ENCODE peak calls at places on chromosomes 7 and 10, in nine cellular contexts. One of them, this sample, is unnamed.

GRCh38 chr10:100693815-100694214 is 51.6 kb upstream of the PAX2 start:
- DNase-seq in colonic mucosa: no peak
- DNase-seq in tibial nerve: no peak
- DNase-seq in AG04449: no peak
- DNase-seq in foreskin fibroblast: no peak
- DNase-seq in tibial artery: no peak
- DNase-seq in brain microvascular endothelial cell: no peak
- DNase-seq in pancreas: no peak
- DNase-seq in thyroid gland: no peak
- DNase-seq in this sample: no peak

GRCh38 chr10:126504051-126504760 is 115.9 kb upstream of the ADAM12 start:
- DNase-seq in colonic mucosa: peak; percentile 24
- DNase-seq in tibial nerve: no peak
- DNase-seq in AG04449: no peak
- DNase-seq in foreskin fibroblast: peak; percentile 81
- DNase-seq in tibial artery: no peak
- DNase-seq in brain microvascular endothelial cell: peak; percentile 61
- DNase-seq in pancreas: peak; percentile 32
- DNase-seq in thyroid gland: peak; percentile 25
- DNase-seq in this sample: peak; percentile 16

GRCh38 chr10:124742418-124743187 is 1.6 kb downstream of the FAM53B start:
- DNase-seq in colonic mucosa: peak; percentile 61
- DNase-seq in tibial nerve: no peak
- DNase-seq in AG04449: no peak
- DNase-seq in foreskin fibroblast: peak; percentile 67
- DNase-seq in tibial artery: no peak
- DNase-seq in brain microvascular endothelial cell: peak; percentile 24
- DNase-seq in pancreas: no peak
- DNase-seq in thyroid gland: no peak
- DNase-seq in this sample: no peak

GRCh38 chr7:33262476-33262875 is 133.1 kb downstream of the BBS9 start:
- DNase-seq in colonic mucosa: no peak
- DNase-seq in tibial nerve: no peak
- DNase-seq in AG04449: no peak
- DNase-seq in foreskin fibroblast: peak; percentile 36
- DNase-seq in tibial artery: no peak
- DNase-seq in brain microvascular endothelial cell: peak; percentile 31
- DNase-seq in pancreas: no peak
- DNase-seq in thyroid gland: no peak
- DNase-seq in this sample: no peak

GRCh38 chr10:48463318-48464003 is 141.4 kb downstream of the ARHGAP22 start:
- DNase-seq in colonic mucosa: peak; percentile 8
- DNase-seq in tibial nerve: no peak
- DNase-seq in AG04449: no peak
- DNase-seq in foreskin fibroblast: peak; percentile 60
- DNase-seq in tibial artery: no peak
- DNase-seq in brain microvascular endothelial cell: no peak
- DNase-seq in pancreas: no peak
- DNase-seq in thyroid gland: peak; percentile 95
- DNase-seq in this sample: no peak

GRCh38 chr10:71483871-71484270 is 87.2 kb downstream of the CDH23 start:
- DNase-seq in colonic mucosa: no peak
- DNase-seq in tibial nerve: no peak
- DNase-seq in AG04449: no peak
- DNase-seq in foreskin fibroblast: no peak
- DNase-seq in tibial artery: no peak
- DNase-seq in brain microvascular endothelial cell: no peak
- DNase-seq in pancreas: no peak
- DNase-seq in thyroid gland: no peak
- DNase-seq in this sample: no peak

GRCh38 chr10:78377362-78377761 is 343.7 kb downstream of the RPS24 start:
- DNase-seq in colonic mucosa: no peak
- DNase-seq in tibial nerve: no peak
- DNase-seq in AG04449: no peak
- DNase-seq in foreskin fibroblast: no peak
- DNase-seq in tibial artery: no peak
- DNase-seq in brain microvascular endothelial cell: no peak
- DNase-seq in pancreas: no peak
- DNase-seq in thyroid gland: no peak
- DNase-seq in this sample: no peak

GRCh38 chr10:52949899-52950298 is 177.3 kb upstream of the MBL2 start:
- DNase-seq in colonic mucosa: no peak
- DNase-seq in tibial nerve: no peak
- DNase-seq in AG04449: no peak
- DNase-seq in foreskin fibroblast: no peak
- DNase-seq in tibial artery: no peak
- DNase-seq in brain microvascular endothelial cell: no peak
- DNase-seq in pancreas: no peak
- DNase-seq in thyroid gland: no peak
- DNase-seq in this sample: no peak

GRCh38 chr10:33091186-33091585 is 133.2 kb upstream of the ITGB1 start:
- DNase-seq in colonic mucosa: no peak
- DNase-seq in tibial nerve: no peak
- DNase-seq in AG04449: no peak
- DNase-seq in foreskin fibroblast: peak; percentile 8
- DNase-seq in tibial artery: no peak
- DNase-seq in brain microvascular endothelial cell: no peak
- DNase-seq in pancreas: no peak
- DNase-seq in thyroid gland: no peak
- DNase-seq in this sample: no peak

GRCh38 chr10:97336942-97337719 is 2.6 kb upstream of the FRAT2 start:
- DNase-seq in colonic mucosa: peak; percentile 79
- DNase-seq in tibial nerve: no peak
- DNase-seq in AG04449: no peak
- DNase-seq in foreskin fibroblast: peak; percentile 26
- DNase-seq in tibial artery: no peak
- DNase-seq in brain microvascular endothelial cell: no peak
- DNase-seq in pancreas: peak; percentile 49
- DNase-seq in thyroid gland: peak; percentile 72
- DNase-seq in this sample: no peak

GRCh38 chr7:77202544-77202976 is 2.9 kb upstream of the FGL2 start:
- DNase-seq in colonic mucosa: no peak
- DNase-seq in tibial nerve: no peak
- DNase-seq in AG04449: no peak
- DNase-seq in foreskin fibroblast: no peak
- DNase-seq in tibial artery: no peak
- DNase-seq in brain microvascular endothelial cell: no peak
- DNase-seq in pancreas: no peak
- DNase-seq in thyroid gland: no peak
- DNase-seq in this sample: no peak

GRCh38 chr7:30931161-30931926 is 19.7 kb downstream of the AQP1 start:
- DNase-seq in colonic mucosa: peak; percentile 15
- DNase-seq in tibial nerve: no peak
- DNase-seq in AG04449: no peak
- DNase-seq in foreskin fibroblast: no peak
- DNase-seq in tibial artery: peak; percentile 38
- DNase-seq in brain microvascular endothelial cell: no peak
- DNase-seq in pancreas: peak; percentile 33
- DNase-seq in thyroid gland: no peak
- DNase-seq in this sample: peak; percentile 53

GRCh38 chr7:19815546-19815945 is 42.1 kb upstream of the TMEM196 start:
- DNase-seq in colonic mucosa: no peak
- DNase-seq in tibial nerve: no peak
- DNase-seq in AG04449: no peak
- DNase-seq in foreskin fibroblast: no peak
- DNase-seq in tibial artery: no peak
- DNase-seq in brain microvascular endothelial cell: no peak
- DNase-seq in pancreas: no peak
- DNase-seq in thyroid gland: no peak
- DNase-seq in this sample: no peak

DNA sequence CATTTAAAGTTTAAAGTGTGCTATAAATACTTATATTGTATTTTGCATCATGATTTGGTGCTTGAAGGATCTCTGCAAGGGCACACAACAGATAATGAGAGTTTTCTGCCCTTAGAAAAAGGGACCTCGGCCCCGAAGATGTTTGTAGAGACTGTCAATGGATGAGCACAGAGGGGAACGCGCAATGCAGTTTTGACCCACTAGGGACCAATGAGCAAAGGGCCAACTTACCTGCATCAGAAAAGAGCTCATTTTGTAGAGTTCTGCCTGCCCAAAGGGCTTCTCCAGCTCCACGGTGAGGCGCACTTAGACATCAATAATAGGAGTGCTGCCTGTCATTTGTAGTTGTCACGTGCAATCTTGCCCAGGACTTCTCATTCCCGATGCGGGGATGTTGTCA is 91.1 kb downstream of the BUB3 start:
- DNase-seq in colonic mucosa: no peak
- DNase-seq in tibial nerve: no peak
- DNase-seq in AG04449: no peak
- DNase-seq in foreskin fibroblast: no peak
- DNase-seq in tibial artery: no peak
- DNase-seq in brain microvascular endothelial cell: no peak
- DNase-seq in pancreas: no peak
- DNase-seq in thyroid gland: no peak
- DNase-seq in this sample: no peak
- TF ChIP-seq CTCF in colonic mucosa: no peak
- TF ChIP-seq CTCF in tibial nerve: no peak
- TF ChIP-seq CTCF in AG04449: no peak
- TF ChIP-seq CTCF in foreskin fibroblast: no peak
- TF ChIP-seq CTCF in tibial artery: no peak
- TF ChIP-seq CTCF in brain microvascular endothelial cell: no peak
- TF ChIP-seq CTCF in pancreas: no peak
- TF ChIP-seq CTCF in thyroid gland: no peak
- TF ChIP-seq CTCF in this sample: no peak

GRCh38 chr10:133530506-133530905 is 3.3 kb downstream of the CYP2E1 start:
- DNase-seq in colonic mucosa: no peak
- DNase-seq in tibial nerve: no peak
- DNase-seq in AG04449: no peak
- DNase-seq in foreskin fibroblast: no peak
- DNase-seq in tibial artery: no peak
- DNase-seq in brain microvascular endothelial cell: no peak
- DNase-seq in pancreas: no peak
- DNase-seq in thyroid gland: no peak
- DNase-seq in this sample: no peak

GRCh38 chr10:133527779-133528271 is 662 bp downstream of the CYP2E1 start:
- DNase-seq in colonic mucosa: no peak
- DNase-seq in tibial nerve: no peak
- DNase-seq in AG04449: no peak
- DNase-seq in foreskin fibroblast: peak; percentile 7
- DNase-seq in tibial artery: no peak
- DNase-seq in brain microvascular endothelial cell: no peak
- DNase-seq in pancreas: peak; percentile 32
- DNase-seq in thyroid gland: no peak
- DNase-seq in this sample: no peak

GRCh38 chr10:133529576-133529946 is 2.4 kb downstream of the CYP2E1 start:
- DNase-seq in colonic mucosa: no peak
- DNase-seq in tibial nerve: no peak
- DNase-seq in AG04449: no peak
- DNase-seq in foreskin fibroblast: no peak
- DNase-seq in tibial artery: no peak
- DNase-seq in brain microvascular endothelial cell: no peak
- DNase-seq in pancreas: no peak
- DNase-seq in thyroid gland: no peak
- DNase-seq in this sample: no peak

GRCh38 chr10:133526957-133527588 is at the start of gene CYP2E1:
- DNase-seq in colonic mucosa: no peak
- DNase-seq in tibial nerve: no peak
- DNase-seq in AG04449: no peak
- DNase-seq in foreskin fibroblast: no peak
- DNase-seq in tibial artery: no peak
- DNase-seq in brain microvascular endothelial cell: no peak
- DNase-seq in pancreas: no peak
- DNase-seq in thyroid gland: no peak
- DNase-seq in this sample: no peak

DNA sequence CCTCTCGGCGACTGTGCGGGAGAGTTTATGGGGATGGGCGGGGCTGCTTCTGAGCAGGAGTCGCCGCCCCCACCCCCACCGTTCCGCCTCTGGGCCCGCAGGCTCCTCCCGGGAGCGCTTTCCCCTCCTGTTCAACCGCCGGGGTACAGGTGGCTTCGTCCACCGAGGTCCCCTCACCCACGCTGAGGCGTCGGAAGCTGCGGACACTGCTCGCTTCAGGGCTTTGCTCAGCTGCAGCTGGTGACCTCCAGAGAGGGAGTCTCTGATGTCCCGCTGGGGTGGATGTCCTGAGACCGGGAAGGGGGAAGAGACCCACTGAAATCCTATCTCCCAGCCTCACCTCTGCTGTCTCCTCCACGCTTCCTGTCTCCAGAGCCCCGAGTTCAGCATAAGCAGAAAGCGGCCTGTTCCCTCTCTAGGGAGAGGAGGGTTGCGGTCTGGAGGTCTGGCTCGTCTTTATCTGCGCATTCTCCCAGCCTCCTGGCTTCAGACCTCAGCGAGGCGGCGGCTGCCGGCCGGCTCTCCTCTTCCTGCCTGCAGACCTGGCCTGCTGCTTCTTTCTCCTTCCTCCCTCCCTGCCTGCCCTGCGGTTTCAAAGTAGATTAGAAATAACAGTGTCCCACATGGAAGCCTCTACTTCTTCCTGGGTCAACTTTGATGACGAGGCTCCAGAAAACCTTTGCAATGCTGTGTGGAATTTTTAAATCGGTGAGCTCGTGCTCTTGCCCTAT is 1.8 kb downstream of the CYP2E1 start:
- DNase-seq in colonic mucosa: no peak
- DNase-seq in tibial nerve: no peak
- DNase-seq in AG04449: no peak
- DNase-seq in foreskin fibroblast: peak; percentile 13
- DNase-seq in tibial artery: no peak
- DNase-seq in brain microvascular endothelial cell: peak; percentile 4
- DNase-seq in pancreas: peak; percentile 57
- DNase-seq in thyroid gland: no peak
- DNase-seq in this sample: no peak
- H3K4me3 ChIP-seq in colonic mucosa: no peak overlapping the region
- H3K4me3 ChIP-seq in tibial nerve: no peak overlapping the region
- H3K4me3 ChIP-seq in AG04449: peak overlapping the region; percentile 41
- H3K4me3 ChIP-seq in foreskin fibroblast: no peak overlapping the region
- H3K4me3 ChIP-seq in tibial artery: peak overlapping the region; percentile 31
- H3K4me3 ChIP-seq in brain microvascular endothelial cell: no peak overlapping the region
- H3K4me3 ChIP-seq in pancreas: peak overlapping the region; percentile 31
- H3K4me3 ChIP-seq in thyroid gland: no peak overlapping the region
- H3K4me3 ChIP-seq in this sample: peak overlapping the region; percentile 58

DNA sequence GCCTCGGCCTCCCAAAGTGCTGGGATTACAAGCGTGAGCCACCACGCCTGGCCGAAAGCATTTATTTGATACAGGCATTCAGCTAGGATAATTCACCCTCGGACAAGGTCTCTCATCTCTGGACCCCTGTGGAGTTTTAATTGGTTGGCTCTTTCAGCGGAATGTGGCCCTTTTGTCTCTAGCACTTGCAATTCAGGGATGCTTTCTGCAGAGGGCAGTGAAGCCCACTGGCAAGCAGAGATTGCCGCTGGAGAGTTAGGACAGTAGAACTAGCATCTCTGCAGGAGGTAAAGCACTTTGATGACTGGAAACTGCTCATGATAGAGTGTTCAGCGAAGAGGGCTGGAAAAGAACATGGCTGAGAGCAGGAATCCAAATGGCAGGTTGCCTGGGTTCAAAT is 62.0 kb downstream of the SUFU start:
- DNase-seq in colonic mucosa: no peak
- DNase-seq in tibial nerve: no peak
- DNase-seq in AG04449: no peak
- DNase-seq in foreskin fibroblast: no peak
- DNase-seq in tibial artery: no peak
- DNase-seq in brain microvascular endothelial cell: no peak
- DNase-seq in pancreas: no peak
- DNase-seq in thyroid gland: no peak
- DNase-seq in this sample: no peak
- TF ChIP-seq CTCF in colonic mucosa: no peak
- TF ChIP-seq CTCF in tibial nerve: no peak
- TF ChIP-seq CTCF in AG04449: no peak
- TF ChIP-seq CTCF in foreskin fibroblast: no peak
- TF ChIP-seq CTCF in tibial artery: no peak
- TF ChIP-seq CTCF in brain microvascular endothelial cell: peak; percentile 26
- TF ChIP-seq CTCF in pancreas: no peak
- TF ChIP-seq CTCF in thyroid gland: no peak
- TF ChIP-seq CTCF in this sample: no peak

GRCh38 chr10:113381906-113382562 is 170.8 kb upstream of the HABP2 start:
- DNase-seq in colonic mucosa: no peak
- DNase-seq in tibial nerve: no peak
- DNase-seq in AG04449: peak; percentile 23
- DNase-seq in foreskin fibroblast: peak; percentile 54
- DNase-seq in tibial artery: no peak
- DNase-seq in brain microvascular endothelial cell: peak; percentile 81
- DNase-seq in pancreas: no peak
- DNase-seq in thyroid gland: no peak
- DNase-seq in this sample: no peak
- H3K4me3 ChIP-seq in colonic mucosa: no peak overlapping the region
- H3K4me3 ChIP-seq in tibial nerve: no peak overlapping the region
- H3K4me3 ChIP-seq in AG04449: peak overlapping the region; percentile 42
- H3K4me3 ChIP-seq in foreskin fibroblast: peak overlapping the region; percentile 40
- H3K4me3 ChIP-seq in tibial artery: peak overlapping the region; percentile 24
- H3K4me3 ChIP-seq in brain microvascular endothelial cell: peak overlapping the region; percentile 37
- H3K4me3 ChIP-seq in pancreas: no peak overlapping the region
- H3K4me3 ChIP-seq in thyroid gland: no peak overlapping the region
- H3K4me3 ChIP-seq in this sample: peak overlapping the region; percentile 56